ENCODE peak calls at places on chromosomes 16 and 17, in four cellular contexts. One of them, this sample, is unnamed.

GRCh38 chr17:79298801-79299200 is 224.2 kb downstream of the ENGASE start:
- DNase-seq in OCI-LY7: no peak
- DNase-seq in fibroblast of lung: no peak
- DNase-seq in upper lobe of right lung: no peak
- DNase-seq in this sample: no peak

GRCh38 chr17:40727447-40728231 is 24.1 kb upstream of the KRT24 start:
- DNase-seq in upper lobe of right lung: no peak
- DNase-seq in fibroblast of lung: peak; percentile 78
- DNase-seq in OCI-LY7: peak; percentile 47
- DNase-seq in this sample: no peak

GRCh38 chr17:62321451-62321850 is 58.9 kb upstream of the EFCAB3 start:
- DNase-seq in upper lobe of right lung: no peak
- DNase-seq in OCI-LY7: no peak
- DNase-seq in fibroblast of lung: peak; percentile 3
- DNase-seq in this sample: no peak

GRCh38 chr16:23317266-23317661 is 15.2 kb downstream of the SCNN1B start:
- DNase-seq in OCI-LY7: no peak
- DNase-seq in fibroblast of lung: no peak
- DNase-seq in upper lobe of right lung: peak; percentile 83
- DNase-seq in this sample: no peak

GRCh38 chr17:50893183-50893993 is 27.2 kb upstream of the TOB1 start:
- DNase-seq in OCI-LY7: no peak
- DNase-seq in upper lobe of right lung: no peak
- DNase-seq in fibroblast of lung: peak; percentile 94
- DNase-seq in this sample: peak; percentile 12

GRCh38 chr16:58197314-58198012 is 443 bp downstream of the CSNK2A2 start:
- DNase-seq in upper lobe of right lung: no peak
- DNase-seq in fibroblast of lung: no peak
- DNase-seq in OCI-LY7: peak; percentile 23
- DNase-seq in this sample: no peak

GRCh38 chr17:61849674-61850073 is 13.7 kb downstream of the BRIP1 start:
- DNase-seq in upper lobe of right lung: no peak
- DNase-seq in fibroblast of lung: no peak
- DNase-seq in OCI-LY7: no peak
- DNase-seq in this sample: no peak

GRCh38 chr17:43905400-43905984 is 1.8 kb downstream of the MPP2 start:
- DNase-seq in upper lobe of right lung: no peak
- DNase-seq in OCI-LY7: no peak
- DNase-seq in fibroblast of lung: no peak
- DNase-seq in this sample: no peak

GRCh38 chr16:71303938-71304337 is 14.7 kb upstream of the CMTR2 start:
- DNase-seq in upper lobe of right lung: no peak
- DNase-seq in OCI-LY7: no peak
- DNase-seq in fibroblast of lung: no peak
- DNase-seq in this sample: no peak

GRCh38 chr16:85078176-85078700 is 34.0 kb downstream of the CIBAR2 start:
- DNase-seq in OCI-LY7: no peak
- DNase-seq in upper lobe of right lung: no peak
- DNase-seq in fibroblast of lung: no peak
- DNase-seq in this sample: no peak

GRCh38 chr16:47408491-47408890 is 52.4 kb downstream of the ITFG1 start:
- DNase-seq in fibroblast of lung: no peak
- DNase-seq in upper lobe of right lung: no peak
- DNase-seq in OCI-LY7: no peak
- DNase-seq in this sample: no peak

GRCh38 chr17:16258916-16259315 is 41.9 kb downstream of the PIGL start:
- DNase-seq in fibroblast of lung: no peak
- DNase-seq in OCI-LY7: no peak
- DNase-seq in upper lobe of right lung: no peak
- DNase-seq in this sample: no peak

GRCh38 chr16:57988929-57989328 is 11.5 kb downstream of the ZNF319 start:
- DNase-seq in upper lobe of right lung: no peak
- DNase-seq in fibroblast of lung: no peak
- DNase-seq in OCI-LY7: no peak
- DNase-seq in this sample: no peak

GRCh38 chr17:78184311-78184710 is 2.5 kb downstream of the TK1 start:
- DNase-seq in OCI-LY7: no peak
- DNase-seq in fibroblast of lung: no peak
- DNase-seq in upper lobe of right lung: no peak
- DNase-seq in this sample: no peak

GRCh38 chr16:67667434-67667816 is 811 bp downstream of the C16orf86 start:
- DNase-seq in upper lobe of right lung: no peak
- DNase-seq in fibroblast of lung: no peak
- DNase-seq in OCI-LY7: no peak
- DNase-seq in this sample: no peak

GRCh38 chr17:744937-745336 is 7.1 kb downstream of the GEMIN4 start:
- DNase-seq in upper lobe of right lung: no peak
- DNase-seq in OCI-LY7: no peak
- DNase-seq in fibroblast of lung: no peak
- DNase-seq in this sample: no peak

GRCh38 chr17:36825956-36826350 is 111.3 kb upstream of the LHX1 start:
- DNase-seq in OCI-LY7: no peak
- DNase-seq in fibroblast of lung: no peak
- DNase-seq in upper lobe of right lung: no peak
- DNase-seq in this sample: no peak

GRCh38 chr17:77281024-77281903 is 140.5 kb downstream of the SEC14L1 start:
- DNase-seq in upper lobe of right lung: peak; percentile 87
- DNase-seq in OCI-LY7: peak; percentile 87
- DNase-seq in fibroblast of lung: peak; percentile 45
- DNase-seq in this sample: peak; percentile 58

GRCh38 chr16:55909876-55910275 is 34.7 kb upstream of the CES5A start:
- DNase-seq in fibroblast of lung: no peak
- DNase-seq in OCI-LY7: no peak
- DNase-seq in upper lobe of right lung: no peak
- DNase-seq in this sample: no peak

DNA sequence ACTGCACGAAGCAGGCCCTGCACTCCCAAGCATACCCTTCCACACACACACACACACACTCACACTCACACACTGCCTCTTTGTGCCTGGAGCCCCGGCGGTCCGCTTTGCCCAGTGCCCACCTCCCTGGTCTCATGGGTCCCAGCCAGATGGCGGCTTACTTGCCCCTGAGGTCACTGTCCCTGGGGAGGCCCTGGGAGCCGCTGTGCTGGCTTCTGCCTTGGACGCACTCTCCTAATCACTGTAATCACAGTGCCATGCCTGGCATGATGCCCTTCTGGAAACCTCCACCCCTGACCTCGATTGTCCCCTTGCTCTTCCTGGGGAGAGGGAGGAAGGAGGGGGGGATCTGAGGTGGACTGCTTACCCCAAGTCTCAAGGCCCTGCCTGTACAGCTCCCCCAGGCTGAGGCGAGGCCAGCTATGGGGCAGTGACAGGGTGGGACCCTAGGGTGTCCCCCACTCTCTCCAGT is 36.0 kb downstream of the ARHGAP23 start:
- DNase-seq in fibroblast of lung: peak; percentile 34
- DNase-seq in OCI-LY7: no peak
- DNase-seq in upper lobe of right lung: no peak
- DNase-seq in this sample: no peak
- H3K36me3 ChIP-seq in fibroblast of lung: peaks cover 59% of the 10 kb centered on the region
- H3K36me3 ChIP-seq in OCI-LY7: no peaks in the 10 kb centered on the region
- H3K36me3 ChIP-seq in upper lobe of right lung: peaks cover 25% of the 10 kb centered on the region
- H3K36me3 ChIP-seq in this sample: peaks cover 7% of the 10 kb centered on the region

DNA sequence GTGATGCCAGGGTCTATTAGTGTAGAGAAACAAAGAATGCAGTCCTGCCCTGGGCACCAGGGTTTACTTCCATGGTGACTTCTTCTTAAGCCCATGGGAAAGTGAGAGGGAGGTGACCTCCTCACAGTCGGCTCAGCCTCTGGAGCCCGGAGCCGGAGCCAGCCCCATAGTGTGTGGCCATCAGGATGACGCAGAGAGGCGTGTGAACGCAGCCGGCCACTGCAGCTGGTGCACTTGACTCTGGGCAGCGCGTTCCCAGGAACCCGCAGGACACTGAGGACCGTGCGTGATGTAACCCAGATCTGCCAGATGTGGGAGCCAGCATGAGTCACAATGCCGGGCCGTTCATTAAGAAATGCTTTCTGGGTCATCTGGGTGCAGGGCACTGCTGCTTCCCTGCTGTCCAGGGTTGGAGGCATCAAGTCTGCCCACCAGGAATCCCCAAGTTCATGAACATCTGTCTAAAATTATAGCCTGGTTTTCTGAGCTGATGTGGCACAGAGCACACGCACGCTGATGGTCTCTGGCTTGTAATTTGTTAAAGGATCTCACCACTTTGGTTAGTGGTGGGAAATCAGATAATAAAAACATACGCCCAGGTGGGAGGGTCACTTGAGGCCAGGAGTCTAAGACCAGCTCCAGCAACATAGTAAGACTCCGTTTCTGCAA is 114.1 kb downstream of the PITPNC1 start:
- DNase-seq in upper lobe of right lung: peak; percentile 87
- DNase-seq in fibroblast of lung: peak; percentile 98
- DNase-seq in OCI-LY7: no peak
- DNase-seq in this sample: no peak
- H3K27ac ChIP-seq in upper lobe of right lung: no peak overlapping the region
- H3K27ac ChIP-seq in fibroblast of lung: peak overlapping the region; percentile 92
- H3K27ac ChIP-seq in OCI-LY7: no peak overlapping the region
- H3K27ac ChIP-seq in this sample: peak overlapping the region; percentile 15

GRCh38 chr17:57979076-57979475 is 9.0 kb downstream of the VEZF1 start:
- DNase-seq in fibroblast of lung: no peak
- DNase-seq in upper lobe of right lung: no peak
- DNase-seq in OCI-LY7: no peak
- DNase-seq in this sample: no peak

GRCh38 chr17:57982452-57983170 is 5.4 kb downstream of the VEZF1 start:
- DNase-seq in fibroblast of lung: no peak
- DNase-seq in upper lobe of right lung: no peak
- DNase-seq in OCI-LY7: no peak
- DNase-seq in this sample: no peak

GRCh38 chr17:57984226-57984890 is 3.7 kb downstream of the VEZF1 start:
- DNase-seq in OCI-LY7: no peak
- DNase-seq in fibroblast of lung: peak; percentile 25
- DNase-seq in upper lobe of right lung: no peak
- DNase-seq in this sample: no peak

GRCh38 chr17:57983446-57983845 is 4.6 kb downstream of the VEZF1 start:
- DNase-seq in fibroblast of lung: no peak
- DNase-seq in upper lobe of right lung: no peak
- DNase-seq in OCI-LY7: no peak
- DNase-seq in this sample: no peak

DNA sequence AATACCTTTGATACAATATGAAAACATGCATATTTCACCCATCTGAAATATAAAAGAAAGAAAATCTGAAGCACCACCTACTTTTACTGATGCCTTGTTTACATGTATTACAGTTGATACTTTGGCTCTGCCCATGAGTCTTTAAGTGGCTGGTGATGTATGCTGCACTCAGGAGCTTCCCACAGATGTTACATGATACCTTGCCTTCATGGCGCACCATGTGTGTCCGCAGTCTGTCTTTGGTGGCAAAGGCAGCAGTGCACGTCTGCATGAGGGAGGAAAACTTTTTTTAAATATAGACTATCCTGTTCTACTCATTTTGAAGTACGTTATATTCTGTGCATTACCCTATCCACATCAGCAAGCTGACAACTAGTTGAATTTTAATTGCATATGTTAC is 7.5 kb downstream of the VEZF1 start:
- DNase-seq in upper lobe of right lung: no peak
- DNase-seq in OCI-LY7: no peak
- DNase-seq in fibroblast of lung: no peak
- DNase-seq in this sample: no peak
- H3K36me3 ChIP-seq in upper lobe of right lung: peaks cover 71% of the 10 kb centered on the region
- H3K36me3 ChIP-seq in OCI-LY7: peaks cover 97% of the 10 kb centered on the region
- H3K36me3 ChIP-seq in fibroblast of lung: peaks cover 17% of the 10 kb centered on the region
- H3K36me3 ChIP-seq in this sample: peaks cover 72% of the 10 kb centered on the region

DNA sequence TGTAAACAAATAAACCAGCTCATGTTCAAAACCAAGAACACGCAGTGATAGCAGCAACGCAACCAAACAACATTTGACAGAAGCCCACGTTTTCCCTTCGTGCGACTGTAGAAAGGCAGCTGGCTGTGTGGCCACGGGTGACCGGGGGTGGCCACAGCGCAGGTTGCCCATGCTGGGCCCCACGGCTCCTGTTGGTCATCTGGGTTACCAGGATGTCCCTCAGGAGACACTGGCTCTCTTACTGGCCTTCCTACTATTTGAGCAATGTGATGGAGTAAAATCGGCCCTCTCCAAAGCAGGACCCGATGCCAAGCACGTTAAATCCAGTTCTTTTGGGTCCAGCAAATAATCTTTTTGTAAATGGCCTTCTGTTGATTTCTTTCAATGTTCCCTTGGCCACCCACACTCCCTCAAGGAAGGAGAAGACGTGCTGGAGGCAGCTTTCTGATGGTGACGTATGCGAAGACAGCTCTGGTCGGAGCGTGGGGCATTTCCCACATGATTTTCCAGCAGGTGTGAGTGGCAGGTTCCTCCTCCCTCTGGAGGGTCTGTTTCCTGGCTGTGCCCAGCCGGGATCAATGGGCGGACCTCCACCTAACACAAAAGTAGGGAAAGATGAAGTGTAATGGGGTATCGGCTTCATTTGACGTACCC is 143.1 kb upstream of the CHMP6 start:
- DNase-seq in upper lobe of right lung: peak; percentile 49
- DNase-seq in fibroblast of lung: no peak
- DNase-seq in OCI-LY7: no peak
- DNase-seq in this sample: no peak
- H3K27ac ChIP-seq in upper lobe of right lung: peak overlapping the region; percentile 30
- H3K27ac ChIP-seq in fibroblast of lung: no peak overlapping the region
- H3K27ac ChIP-seq in OCI-LY7: no peak overlapping the region
- H3K27ac ChIP-seq in this sample: no peak overlapping the region

GRCh38 chr17:8576895-8577294 is 53.6 kb downstream of the MYH10 start:
- DNase-seq in OCI-LY7: no peak
- DNase-seq in upper lobe of right lung: no peak
- DNase-seq in fibroblast of lung: no peak
- DNase-seq in this sample: no peak
- H3K36me3 ChIP-seq in OCI-LY7: peaks cover 2% of the 10 kb centered on the region
- H3K36me3 ChIP-seq in upper lobe of right lung: peaks cover 6% of the 10 kb centered on the region
- H3K36me3 ChIP-seq in fibroblast of lung: no peaks in the 10 kb centered on the region
- H3K36me3 ChIP-seq in this sample: peaks cover 4% of the 10 kb centered on the region

GRCh38 chr16:80274576-80275191 is 266.1 kb upstream of the DYNLRB2 start:
- DNase-seq in fibroblast of lung: peak; percentile 96
- DNase-seq in upper lobe of right lung: no peak
- DNase-seq in OCI-LY7: no peak
- DNase-seq in this sample: no peak
- H3K27ac ChIP-seq in fibroblast of lung: no peak overlapping the region
- H3K27ac ChIP-seq in upper lobe of right lung: no peak overlapping the region
- H3K27ac ChIP-seq in OCI-LY7: no peak overlapping the region
- H3K27ac ChIP-seq in this sample: no peak overlapping the region

GRCh38 chr17:18190629-18191028 is 7.0 kb downstream of the ALKBH5 start:
- DNase-seq in upper lobe of right lung: no peak
- DNase-seq in OCI-LY7: no peak
- DNase-seq in fibroblast of lung: no peak
- DNase-seq in this sample: no peak
- H3K36me3 ChIP-seq in upper lobe of right lung: peaks cover 34% of the 10 kb centered on the region
- H3K36me3 ChIP-seq in OCI-LY7: peaks cover 94% of the 10 kb centered on the region
- H3K36me3 ChIP-seq in fibroblast of lung: peaks cover 9% of the 10 kb centered on the region
- H3K36me3 ChIP-seq in this sample: peaks cover 32% of the 10 kb centered on the region

This sample was measured in A673.